ENCODE peak calls at places on chromosomes 7 and 10, in six cellular contexts. Y is H1, L is GM12878, T is HCT116, U is HepG2, R is K562. I is an unnamed sample.

GRCh38 chr7:82275342-82275741 is 168.2 kb downstream of the CACNA2D1 start:
- DNase-seq in U (no peak), Y (no peak), L (no peak), T (no peak), R (no peak), I (no peak)

GRCh38 chr10:15341502-15342128 is 29.5 kb downstream of the FAM171A1 start:
- DNase-seq in U (no peak), L (no peak), R (no peak), Y (no peak), T (no peak), I (no peak)

GRCh38 chr7:17745588-17745987 is 194.7 kb downstream of the SNX13 start:
- DNase-seq in Y (no peak), R (no peak), L (no peak), T (no peak), U (no peak), I (no peak)

GRCh38 chr7:151062399-151063211 is 3.2 kb downstream of the SLC4A2 start:
- DNase-seq in U (peak; percentile 97), Y (peak; percentile 92), T (peak; percentile 81), R (peak; percentile 91), L (no peak), I (no peak)

GRCh38 chr7:36148422-36149065 is 4.5 kb upstream of the EEPD1 start:
- DNase-seq in T (no peak), U (no peak), Y (no peak), L (no peak), R (no peak), I (no peak)

GRCh38 chr10:133461027-133461426 is 7.3 kb downstream of the SCART1 start:
- DNase-seq in T (no peak), U (no peak), Y (no peak), L (no peak), R (no peak), I (no peak)

GRCh38 chr10:33681580-33681979 is 347.1 kb upstream of the NRP1 start:
- DNase-seq in U (no peak), L (no peak), R (no peak), T (no peak), Y (no peak), I (no peak)

GRCh38 chr7:12207046-12207445 is 4.0 kb upstream of the TMEM106B start:
- DNase-seq in Y (no peak), T (no peak), L (no peak), U (no peak), R (no peak), I (peak; percentile 62)

GRCh38 chr10:44513592-44513991 is 128.7 kb upstream of the CXCL12 start:
- DNase-seq in L (no peak), U (no peak), Y (no peak), R (peak; percentile 23), T (no peak), I (no peak)

GRCh38 chr10:92387289-92387940 is 96.4 kb downstream of the MARCHF5 start:
- DNase-seq in R (peak; percentile 89), U (peak; percentile 65), T (peak; percentile 62), L (no peak), Y (peak; percentile 94), I (peak; percentile 86)

GRCh38 chr10:112295853-112296830 is 12.9 kb downstream of the TECTB start:
- DNase-seq in U (peak; percentile 76), L (no peak), R (no peak), T (no peak), Y (no peak), I (no peak)

GRCh38 chr10:124539935-124540641 is 78.5 kb downstream of the LHPP start:
- DNase-seq in Y (peak; percentile 86), L (no peak), R (peak; percentile 67), T (no peak), U (peak; percentile 22), I (peak; percentile 15)

GRCh38 chr10:55024718-55025117 is 223.7 kb upstream of the PCDH15 start:
- DNase-seq in Y (no peak), L (no peak), R (no peak), T (no peak), U (no peak), I (no peak)

GRCh38 chr7:29883462-29884398 is 77.4 kb downstream of the WIPF3 start:
- DNase-seq in U (no peak), L (no peak), Y (peak; percentile 80), R (no peak), T (no peak), I (peak; percentile 22)

GRCh38 chr7:73680501-73680900 is 2.8 kb downstream of the DNAJC30 start:
- DNase-seq in U (no peak), L (no peak), R (no peak), T (no peak), Y (no peak), I (no peak)

GRCh38 chr10:97788552-97789442 is 17.0 kb upstream of the SFRP5 start:
- DNase-seq in R (peak; percentile 90), Y (no peak), T (no peak), U (peak; percentile 43), L (no peak), I (peak; percentile 66)

GRCh38 chr7:150793569-150794238 is 6.5 kb downstream of the TMEM176B start:
- DNase-seq in R (no peak), Y (no peak), U (no peak), L (no peak), T (no peak), I (no peak)

GRCh38 chr7:47266131-47266706 is 315.7 kb downstream of the TNS3 start:
- DNase-seq in Y (peak; percentile 82), T (peak; percentile 32), U (peak; percentile 82), L (peak; percentile 12), R (peak; percentile 69), I (peak; percentile 70)

DNA sequence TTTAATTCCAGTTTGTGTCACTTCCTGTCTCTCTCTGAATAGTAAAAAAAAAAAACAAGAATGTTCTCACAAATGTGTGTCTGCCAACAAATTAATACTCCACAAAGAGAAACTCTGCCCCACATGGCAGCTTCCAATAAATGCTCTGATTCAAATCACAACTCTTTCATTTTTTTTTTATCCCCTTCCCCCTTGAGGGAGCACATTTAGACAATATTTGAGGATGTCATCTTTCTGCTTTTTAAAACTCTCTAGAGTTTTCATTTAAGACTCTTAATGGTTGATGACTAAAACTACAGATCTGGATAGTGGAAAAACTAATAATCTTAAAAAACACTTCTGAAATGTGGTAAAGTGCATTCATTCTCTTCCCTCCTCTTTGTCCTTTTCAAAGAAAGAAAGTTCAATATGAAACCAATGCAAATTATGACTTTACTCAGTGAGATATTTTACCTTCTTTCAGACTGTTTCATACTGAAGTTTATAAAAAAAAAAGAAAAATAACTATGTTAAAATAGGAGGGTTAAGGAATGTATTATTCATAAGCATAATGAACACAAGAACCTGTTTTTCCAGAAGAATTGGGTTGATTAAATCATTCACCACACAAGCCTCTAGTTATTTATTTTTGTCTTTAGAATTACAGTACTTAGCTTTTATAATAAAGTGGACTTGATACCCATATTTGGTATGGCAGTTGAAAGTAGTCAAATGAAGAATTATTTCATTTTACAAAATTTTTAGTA is 42.4 kb downstream of the ARID5B start:
- DNase-seq in L (no peak), T (no peak), U (no peak), R (no peak), Y (no peak), I (peak; percentile 90)
- TF ChIP-seq JUND in L (no peak), T (no peak), U (no peak), R (no peak), Y (no peak), I (peak; percentile 87)

GRCh38 chr10:102281103-102281502 is 35.8 kb downstream of the GBF1 start:
- DNase-seq in L (no peak), T (no peak), R (no peak), Y (no peak), U (no peak), I (no peak)

GRCh38 chr10:102283488-102283887 is 38.2 kb downstream of the GBF1 start:
- DNase-seq in T (no peak), R (no peak), Y (no peak), U (no peak), L (no peak), I (no peak)

GRCh38 chr10:102279104-102279503 is 33.8 kb downstream of the GBF1 start:
- DNase-seq in L (no peak), Y (no peak), T (no peak), R (no peak), U (no peak), I (no peak)

GRCh38 chr10:102283890-102284289 is 38.6 kb downstream of the GBF1 start:
- DNase-seq in U (no peak), L (no peak), Y (no peak), T (no peak), R (no peak), I (no peak)

DNA sequence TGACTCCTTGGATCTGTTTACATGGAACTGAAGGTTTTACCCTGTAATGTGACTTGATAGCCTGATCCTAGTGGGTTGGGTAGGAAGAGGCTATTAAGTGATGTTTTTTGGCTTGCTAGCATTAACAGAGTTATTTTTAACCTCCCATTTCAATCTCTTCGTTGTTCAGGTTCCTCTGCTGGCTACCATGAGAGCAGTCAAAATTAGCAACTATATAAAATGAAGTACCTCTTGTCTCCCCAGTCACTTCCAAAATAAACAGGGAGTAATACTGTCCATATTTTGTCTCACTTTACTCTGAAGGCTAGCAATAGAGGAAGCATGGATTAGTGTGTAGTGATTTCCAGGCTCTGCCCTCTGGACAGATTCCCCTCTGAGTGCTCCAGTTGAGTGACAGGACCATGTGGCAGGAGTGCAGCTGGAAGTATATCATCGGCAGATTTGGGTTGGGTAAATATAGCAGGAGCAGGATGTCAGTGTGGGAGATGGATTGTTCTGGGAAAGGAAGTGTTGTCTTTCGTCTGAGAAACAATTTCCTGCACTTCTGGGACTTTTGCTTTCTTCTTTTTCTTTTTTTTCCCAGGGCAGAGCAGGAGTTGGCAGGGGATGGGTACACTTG is 35.2 kb downstream of the GBF1 start:
- DNase-seq in Y (no peak), U (no peak), T (no peak), R (no peak), L (no peak), I (no peak)
- TF ChIP-seq JUND in Y (no peak), U (no peak), T (no peak), R (no peak), L (no peak), I (no peak)

GRCh38 chr7:95045236-95045923 is 138.0 kb downstream of the PPP1R9A start:
- DNase-seq in R (no peak), T (no peak), L (no peak), Y (peak; percentile 47), U (peak; percentile 57), I (no peak)
- TF ChIP-seq JUND in R (no peak), T (no peak), L (no peak), Y (no peak), U (no peak), I (no peak)

GRCh38 chr10:95604630-95605029 is 43.5 kb upstream of the SORBS1 start:
- DNase-seq in U (peak; percentile 18), Y (no peak), T (no peak), R (no peak), L (no peak), I (no peak)

GRCh38 chr10:95602382-95602781 is 41.2 kb upstream of the SORBS1 start:
- DNase-seq in L (no peak), T (no peak), U (peak; percentile 28), R (no peak), Y (no peak), I (no peak)

GRCh38 chr10:95606922-95607321 is 45.8 kb upstream of the SORBS1 start:
- DNase-seq in Y (no peak), T (no peak), R (no peak), L (no peak), U (no peak), I (no peak)

GRCh38 chr10:95601116-95601719 is 40.0 kb upstream of the SORBS1 start:
- DNase-seq in L (peak; percentile 5), T (peak; percentile 90), U (peak; percentile 84), R (peak; percentile 74), Y (peak; percentile 84), I (peak; percentile 95)

DNA sequence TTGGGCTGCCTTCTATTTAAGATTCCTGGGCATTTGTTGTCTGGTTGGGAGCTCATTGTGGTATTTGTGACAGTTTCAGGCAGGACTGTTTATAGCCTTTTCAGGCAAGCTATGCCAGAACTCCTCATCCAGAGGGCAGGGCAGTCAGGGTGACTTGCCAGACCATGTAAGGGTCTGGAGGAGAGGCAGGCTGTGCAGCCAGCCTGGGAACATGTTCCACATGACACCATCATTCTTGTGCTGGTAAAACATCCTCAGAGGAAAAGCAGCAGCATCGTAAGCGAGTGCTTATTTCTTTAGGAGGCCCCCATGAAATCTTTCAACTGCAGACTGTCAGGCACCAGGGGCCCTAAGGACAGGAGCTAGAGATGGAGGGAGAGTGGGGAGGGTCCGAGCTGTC is 44.0 kb upstream of the SORBS1 start:
- DNase-seq in Y (no peak), L (no peak), T (no peak), U (no peak), R (no peak), I (no peak)
- TF ChIP-seq JUND in Y (no peak), L (no peak), T (no peak), U (no peak), R (no peak), I (no peak)

I was measured in T47D.